ENCODE peak calls at places on chromosomes 12 and 14, in seven cellular contexts. C, S, E, N, L, I and F are unnamed samples.

GRCh38 chr12:7859552-7859951 is 13.2 kb downstream of the SLC2A14 start:
- DNase-seq in I (peak), N (peak), E (no peak), S (no peak), C (no peak), L (no peak), F (no peak)

GRCh38 chr14:63875311-63875710 is 22.5 kb downstream of the SYNE2 start:
- DNase-seq in L (no peak), I (no peak), N (no peak), E (no peak), S (no peak), C (no peak), F (no peak)

GRCh38 chr12:93050026-93050747 is 121.1 kb upstream of the EEA1 start:
- DNase-seq in E (no peak), N (no peak), I (peak), L (no peak), C (no peak), S (no peak), F (no peak)

GRCh38 chr12:76863005-76863670 is 15.7 kb downstream of the CSRP2 start:
- DNase-seq in S (no peak), L (no peak), E (no peak), C (no peak), N (no peak), I (peak), F (no peak)

GRCh38 chr12:6978188-6978986 is 7.7 kb downstream of the EMG1 start:
- DNase-seq in E (no peak), I (no peak), C (no peak), S (no peak), N (peak), L (no peak), F (no peak)

GRCh38 chr12:98188649-98189048 is 326.7 kb upstream of the TMPO start:
- DNase-seq in E (no peak), I (no peak), L (no peak), N (no peak), C (no peak), S (no peak), F (no peak)

GRCh38 chr14:73718742-73719251 is 4.6 kb upstream of the PNMA1 start:
- DNase-seq in N (no peak), I (no peak), S (peak), C (no peak), L (no peak), E (no peak), F (no peak)

GRCh38 chr12:78470354-78471195 is 394.0 kb upstream of the SYT1 start:
- DNase-seq in E (peak), N (peak), S (peak), I (peak), C (no peak), L (no peak), F (peak)

GRCh38 chr14:42884100-42884499 is 1277.4 kb downstream of the LRFN5 start:
- DNase-seq in E (no peak), I (no peak), L (no peak), S (no peak), N (no peak), C (no peak), F (no peak)

GRCh38 chr14:61568572-61569011 is 126.7 kb upstream of the HIF1A start:
- DNase-seq in E (peak), N (no peak), I (no peak), C (no peak), L (peak), S (peak), F (peak)

GRCh38 chr14:49920260-49920659 is 27.4 kb downstream of the ARF6 start:
- DNase-seq in I (no peak), L (no peak), C (no peak), N (no peak), S (no peak), E (no peak), F (no peak)

GRCh38 chr12:51009038-51009437 is 17.1 kb downstream of the SLC11A2 start:
- DNase-seq in E (peak), S (no peak), L (peak), N (no peak), I (no peak), C (peak), F (peak)

GRCh38 chr12:1093166-1093751 is 102.2 kb downstream of the ERC1 start:
- DNase-seq in N (no peak), L (no peak), C (no peak), S (peak), I (peak), E (peak), F (peak)

GRCh38 chr12:121781751-121782615 is 11.5 kb downstream of the RHOF start:
- DNase-seq in L (no peak), E (peak), S (peak), N (no peak), I (no peak), C (peak), F (peak)

GRCh38 chr12:32617549-32617948 is 61.6 kb upstream of the DNM1L start:
- DNase-seq in N (no peak), C (no peak), E (no peak), L (no peak), I (no peak), S (no peak), F (no peak)

GRCh38 chr14:89288114-89288513 is 128.9 kb downstream of the FOXN3 start:
- DNase-seq in N (no peak), S (no peak), C (no peak), L (no peak), I (no peak), E (no peak), F (peak)

GRCh38 chr12:84492381-84492883 is 420.2 kb downstream of the SLC6A15 start:
- DNase-seq in S (no peak), I (no peak), E (no peak), C (no peak), N (no peak), L (no peak), F (no peak)

GRCh38 chr12:69239922-69240624 is 704 bp downstream of the CPSF6 start:
- DNase-seq in I (no peak), N (peak), L (peak), E (peak), S (peak), C (peak), F (peak)

GRCh38 chr14:32469388-32470160 is 140.5 kb downstream of the AKAP6 start:
- DNase-seq in E (peak), S (no peak), N (no peak), I (peak), L (no peak), C (no peak), F (no peak)

GRCh38 chr12:85642810-85643209 is 193.4 kb downstream of the RASSF9 start:
- DNase-seq in E (no peak), N (peak), C (no peak), L (no peak), I (peak), S (peak), F (no peak)

GRCh38 chr12:25648460-25648859 is 95.4 kb upstream of the LMNTD1 start:
- DNase-seq in N (peak), C (no peak), E (no peak), L (no peak), I (peak), S (peak), F (no peak)

GRCh38 chr14:50339178-50339804 is 27.2 kb downstream of the DMAC2L start:
- DNase-seq in C (no peak), E (no peak), L (no peak), N (no peak), I (no peak), S (no peak), F (no peak)

GRCh38 chr14:61498811-61499210 is 177.4 kb downstream of the PRKCH start:
- DNase-seq in I (no peak), L (no peak), N (no peak), E (no peak), S (no peak), C (no peak), F (no peak)

GRCh38 chr14:22847661-22848341 is 11.4 kb downstream of the MMP14 start:
- DNase-seq in E (no peak), L (no peak), S (peak), N (no peak), I (peak), C (no peak), F (no peak)

GRCh38 chr12:26723379-26724308 is 109.3 kb downstream of the ITPR2 start:
- DNase-seq in L (no peak), E (no peak), S (no peak), N (no peak), C (no peak), I (peak), F (no peak)

GRCh38 chr12:54414191-54414525 is 4.9 kb downstream of the ITGA5 start:
- DNase-seq in I (no peak), C (no peak), L (no peak), E (no peak), S (no peak), N (no peak), F (no peak)

GRCh38 chr12:54413284-54414190 is 5.5 kb downstream of the ITGA5 start:
- DNase-seq in I (peak), N (no peak), C (peak), S (peak), E (peak), L (peak), F (peak)

GRCh38 chr12:54417712-54418440 is 1.2 kb downstream of the ITGA5 start:
- DNase-seq in C (no peak), N (no peak), L (no peak), S (peak), I (no peak), E (peak), F (peak)

GRCh38 chr12:54416908-54417603 is 2.0 kb downstream of the ITGA5 start:
- DNase-seq in S (peak), C (no peak), L (no peak), I (no peak), E (no peak), N (no peak), F (no peak)

GRCh38 chr12:54415223-54415929 is 3.7 kb downstream of the ITGA5 start:
- DNase-seq in C (peak), S (peak), N (no peak), I (peak), L (no peak), E (no peak), F (no peak)
- TF ChIP-seq CTCF in C (no peak), S (no peak), N (no peak), I (peak), L (no peak), E (no peak), F (no peak)

GRCh38 chr12:12734561-12735071 is 17.4 kb downstream of the CDKN1B start:
- DNase-seq in E (no peak), I (peak), C (no peak), S (peak), N (no peak), L (no peak), F (no peak)
- TF ChIP-seq CTCF in E (no peak), I (no peak), C (no peak), S (no peak), N (no peak), L (no peak), F (no peak)

DNA sequence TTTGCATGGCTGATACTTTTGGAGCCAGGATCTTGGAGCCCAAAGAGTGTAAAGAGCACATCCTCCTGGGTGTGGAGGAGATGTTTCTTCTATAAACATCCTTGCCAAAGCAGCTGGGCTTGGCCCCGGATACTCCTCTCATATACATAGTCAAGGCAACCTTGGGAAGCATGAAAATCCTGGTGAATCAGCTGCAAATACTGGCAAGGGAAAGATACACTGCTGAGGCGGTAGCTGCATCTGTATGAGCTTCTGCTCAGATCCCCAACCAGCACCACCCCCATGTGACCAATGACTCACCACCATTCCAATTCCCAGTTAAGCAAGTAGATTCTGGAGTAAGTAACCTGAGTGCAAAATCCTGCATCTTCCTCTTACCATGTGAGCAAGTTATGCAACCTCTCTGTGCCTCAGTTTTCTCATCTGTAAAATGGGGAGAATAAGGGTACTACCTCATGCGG is 567.4 kb downstream of the MED13L start:
- DNase-seq in C (no peak), E (no peak), S (peak), I (peak), N (no peak), L (no peak), F (no peak)
- TF ChIP-seq CTCF in C (no peak), E (no peak), S (no peak), I (no peak), N (no peak), L (no peak), F (no peak)

GRCh38 chr14:34302654-34303053 is 159.4 kb downstream of the SPTSSA start:
- DNase-seq in L (no peak), S (no peak), N (no peak), I (no peak), C (no peak), E (no peak), F (no peak)

GRCh38 chr14:34303811-34304210 is 158.2 kb downstream of the SPTSSA start:
- DNase-seq in I (no peak), C (no peak), L (no peak), S (no peak), E (no peak), N (no peak), F (no peak)

GRCh38 chr14:34299360-34299759 is 162.7 kb downstream of the SPTSSA start:
- DNase-seq in N (no peak), S (peak), I (no peak), L (no peak), E (no peak), C (no peak), F (no peak)

GRCh38 chr14:34300330-34300729 is 161.7 kb downstream of the SPTSSA start:
- DNase-seq in L (no peak), C (no peak), N (no peak), S (no peak), I (no peak), E (no peak), F (no peak)

GRCh38 chr14:34301107-34301734 is 160.8 kb downstream of the SPTSSA start:
- DNase-seq in I (peak), E (no peak), N (no peak), S (peak), L (no peak), C (no peak), F (peak)
- TF ChIP-seq CTCF in I (peak), E (peak), N (peak), S (peak), L (peak), C (peak), F (peak)